ENCODE peak calls at places on chromosomes 4 and X, in ten cellular contexts. E is tibial nerve, N is hepatocyte, Q is left lung, I is IMR-90, V is adrenal gland, R is colonic mucosa, H is psoas muscle, P is small intestine, J is fibroblast of lung. U is an unnamed sample.

GRCh38 chr4:7485096-7485495 is 50.4 kb upstream of the PSAPL1 start:
- DNase-seq in Q (peak; percentile 73), P (no peak), J (no peak), E (no peak), R (no peak), H (no peak), N (no peak), V (no peak), I (no peak), U (no peak)

GRCh38 chr4:151468715-151469696 is 60.0 kb downstream of the FHIP1A start:
- DNase-seq in P (no peak), Q (no peak), N (no peak), H (no peak), E (no peak), I (no peak), R (no peak), V (no peak), J (peak; percentile 40), U (no peak)

GRCh38 chrX:71532078-71532752 is 689 bp upstream of the OGT start:
- DNase-seq in J (peak; percentile 76), Q (no peak), P (peak; percentile 59), R (peak; percentile 42), I (peak; percentile 66), V (no peak), N (peak; percentile 21), H (no peak), E (no peak), U (no peak)

GRCh38 chr4:118322831-118323502 is 29.8 kb downstream of the PRSS12 start:
- DNase-seq in P (no peak), N (no peak), J (no peak), R (no peak), E (no peak), I (no peak), Q (no peak), H (no peak), V (no peak), U (no peak)

GRCh38 chrX:103629295-103630170 is 758 bp downstream of the TCEAL1 start:
- DNase-seq in V (peak; percentile 62), I (peak; percentile 67), Q (peak; percentile 83), P (peak; percentile 42), H (peak; percentile 65), E (peak; percentile 33), N (peak; percentile 89), R (peak; percentile 66), J (peak; percentile 75), U (peak; percentile 81)

GRCh38 chrX:11406109-11406755 is 113.0 kb downstream of the AMELX start:
- DNase-seq in H (no peak), N (no peak), Q (no peak), P (no peak), E (no peak), V (no peak), I (peak; percentile 76), R (no peak), J (peak; percentile 69), U (no peak)

GRCh38 chrX:13533726-13534125 is 35.7 kb upstream of the EGFL6 start:
- DNase-seq in N (no peak), I (peak; percentile 24), J (peak; percentile 26), E (no peak), R (no peak), Q (no peak), P (no peak), H (no peak), V (no peak), U (no peak)

GRCh38 chr4:85591361-85592098 is 116.6 kb downstream of the ARHGAP24 start:
- DNase-seq in R (no peak), H (no peak), Q (no peak), I (no peak), J (peak; percentile 13), N (no peak), E (no peak), V (no peak), P (no peak), U (no peak)

GRCh38 chr4:99800332-99801004 is 16.2 kb upstream of the DAPP1 start:
- DNase-seq in I (no peak), J (no peak), P (no peak), Q (no peak), H (no peak), N (no peak), V (no peak), R (no peak), E (no peak), U (no peak)

GRCh38 chrX:130091976-130092522 is 18.2 kb downstream of the ELF4 start:
- DNase-seq in I (no peak), N (peak; percentile 32), Q (peak; percentile 90), E (no peak), R (peak; percentile 75), V (no peak), H (peak; percentile 50), P (peak; percentile 72), J (no peak), U (peak; percentile 80)

GRCh38 chr4:8045909-8046308 is 106.2 kb upstream of the AFAP1 start:
- DNase-seq in R (no peak), P (no peak), V (no peak), N (no peak), H (no peak), Q (no peak), J (no peak), I (no peak), E (no peak), U (no peak)

GRCh38 chrX:110089656-110090404 is 86.9 kb downstream of the TMEM164 start:
- DNase-seq in I (no peak), V (no peak), P (no peak), H (no peak), R (no peak), N (no peak), J (peak; percentile 24), Q (no peak), E (no peak), U (no peak)

GRCh38 chrX:26262121-26262523 is 46.2 kb downstream of the MAGEB5 start:
- DNase-seq in N (no peak), I (peak; percentile 26), Q (no peak), H (no peak), R (no peak), V (no peak), J (peak; percentile 23), P (no peak), E (no peak), U (no peak)

GRCh38 chrX:41010188-41010846 is 74.9 kb upstream of the USP9X start:
- DNase-seq in V (peak; percentile 89), Q (peak; percentile 79), J (peak; percentile 90), R (peak; percentile 82), E (peak; percentile 41), I (peak; percentile 88), N (peak; percentile 85), P (peak; percentile 90), H (peak; percentile 73), U (peak; percentile 79)

GRCh38 chr4:16721618-16722291 is 176.7 kb downstream of the LDB2 start:
- DNase-seq in J (peak; percentile 89), I (peak; percentile 89), N (peak; percentile 27), V (no peak), H (no peak), Q (no peak), P (peak; percentile 43), E (no peak), R (no peak), U (no peak)

GRCh38 chr4:48968814-48969213 is 17.3 kb upstream of the CWH43 start:
- DNase-seq in V (no peak), H (no peak), N (no peak), P (no peak), J (peak; percentile 91), I (peak; percentile 96), R (no peak), Q (no peak), E (no peak), U (no peak)

GRCh38 chrX:71118985-71119535 is 664 bp downstream of the MED12 start:
- DNase-seq in N (no peak), V (no peak), E (no peak), I (no peak), J (no peak), Q (no peak), H (no peak), R (peak; percentile 32), P (no peak), U (no peak)

GRCh38 chr4:33512397-33512796 is 2731.9 kb downstream of the ARAP2 start:
- DNase-seq in I (no peak), P (no peak), E (no peak), R (no peak), H (no peak), V (no peak), J (no peak), N (no peak), Q (no peak), U (no peak)

GRCh38 chr4:137994858-137995257 is 247.3 kb downstream of the SLC7A11 start:
- DNase-seq in Q (no peak), H (no peak), V (no peak), J (peak; percentile 89), E (no peak), N (no peak), R (no peak), P (no peak), I (peak; percentile 55), U (no peak)
- H3K27ac ChIP-seq in Q (no peak overlapping the region), H (no peak overlapping the region), V (no peak overlapping the region), J (no peak overlapping the region), E (no peak overlapping the region), N (no peak overlapping the region), R (no peak overlapping the region), P (no peak overlapping the region), I (no peak overlapping the region), U (no peak overlapping the region)

DNA sequence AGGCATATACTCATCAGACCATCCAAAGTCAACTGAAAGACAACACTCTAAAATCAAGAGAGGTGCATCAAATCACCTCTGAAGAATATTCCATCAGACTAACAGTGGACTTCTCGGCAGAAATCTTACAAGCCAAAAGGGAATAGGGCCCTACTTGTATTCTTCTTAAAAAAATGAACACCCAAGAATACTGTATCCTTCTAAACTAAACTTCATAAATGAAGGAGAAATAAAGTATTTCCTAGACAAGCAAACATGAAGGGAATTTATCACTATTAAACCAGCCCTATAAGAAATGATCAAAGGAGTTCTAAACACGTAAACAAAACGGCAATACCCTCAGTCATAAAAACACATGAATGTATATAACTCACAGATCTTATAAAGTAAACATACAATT is 141.2 kb downstream of the CXXC4 start:
- DNase-seq in H (no peak), V (no peak), E (no peak), Q (no peak), R (no peak), I (no peak), P (no peak), J (no peak), N (no peak), U (no peak)
- H3K9me3 ChIP-seq in H (peaks cover 28% of the 10 kb centered on the region), V (no peaks in the 10 kb centered on the region), E (peaks cover 12% of the 10 kb centered on the region), Q (peaks cover 74% of the 10 kb centered on the region), R (no peaks in the 10 kb centered on the region), I (peaks cover 19% of the 10 kb centered on the region), P (no peaks in the 10 kb centered on the region), J (no peaks in the 10 kb centered on the region), N (no peaks in the 10 kb centered on the region), U (peaks cover 5% of the 10 kb centered on the region)

DNA sequence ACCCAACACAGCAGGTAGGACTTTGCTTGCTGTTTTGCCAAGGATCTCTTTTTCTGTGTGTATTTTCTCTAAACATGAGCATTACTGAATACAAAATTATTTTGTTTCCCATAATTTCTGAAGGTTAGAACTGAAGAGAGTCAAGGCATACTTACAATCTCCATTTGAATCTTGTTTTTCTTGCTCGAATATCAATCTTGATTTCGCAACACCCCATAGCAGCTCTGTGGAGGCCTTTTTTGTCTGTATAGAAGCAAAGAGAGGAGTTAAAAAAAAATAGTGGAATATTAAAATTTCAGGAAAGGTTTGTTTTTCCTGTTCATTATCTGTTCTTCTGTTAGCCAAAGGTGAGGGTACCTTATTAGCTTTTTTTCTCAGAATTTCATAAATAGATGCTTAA is 92.9 kb downstream of the TNIP2 start:
- DNase-seq in P (no peak), R (no peak), Q (no peak), V (no peak), J (no peak), E (no peak), I (no peak), H (no peak), N (no peak), U (no peak)
- H3K4me1 ChIP-seq in P (no peaks in the 10 kb centered on the region), R (no peaks in the 10 kb centered on the region), Q (peaks cover 4% of the 10 kb centered on the region), V (peaks cover 3% of the 10 kb centered on the region), J (peaks cover 15% of the 10 kb centered on the region), E (peaks cover 18% of the 10 kb centered on the region), I (peaks cover 21% of the 10 kb centered on the region), H (peaks cover 5% of the 10 kb centered on the region), N (peaks cover 5% of the 10 kb centered on the region), U (peaks cover 6% of the 10 kb centered on the region)

GRCh38 chrX:118508690-118509089 is 13.1 kb downstream of the DOCK11 start:
- DNase-seq in E (no peak), Q (no peak), J (no peak), R (no peak), P (no peak), N (no peak), H (peak; percentile 18), V (no peak), I (no peak), U (no peak)
- H3K27ac ChIP-seq in E (peak overlapping the region; percentile 52), Q (no peak overlapping the region), J (no peak overlapping the region), R (no peak overlapping the region), P (no peak overlapping the region), N (no peak overlapping the region), H (no peak overlapping the region), V (no peak overlapping the region), I (no peak overlapping the region), U (no peak overlapping the region)

U was measured in upper lobe of right lung.